ENCODE peak calls at places on chromosomes 4 and X, in four cellular contexts. One of them, this sample, is unnamed.

GRCh38 chr4:158346576-158346975 is 136.3 kb downstream of the TMEM144 start:
- DNase-seq in HT1080: no peak
- DNase-seq in activated T-cell treated with anti-CD3 and anti-CD28 coated beads for 24 hours: no peak
- DNase-seq in C1 segment of cervical spinal cord: no peak
- DNase-seq in this sample: no peak

GRCh38 chrX:108664701-108665100 is 71.7 kb downstream of the IRS4 start:
- DNase-seq in HT1080: no peak
- DNase-seq in activated T-cell treated with anti-CD3 and anti-CD28 coated beads for 24 hours: no peak
- DNase-seq in C1 segment of cervical spinal cord: no peak
- DNase-seq in this sample: no peak

GRCh38 chr4:89134775-89135319 is 23.5 kb downstream of the TIGD2 start:
- DNase-seq in activated T-cell treated with anti-CD3 and anti-CD28 coated beads for 24 hours: no peak
- DNase-seq in C1 segment of cervical spinal cord: no peak
- DNase-seq in HT1080: no peak
- DNase-seq in this sample: peak; percentile 77

GRCh38 chr4:26139310-26139924 is 181.4 kb upstream of the RBPJ start:
- DNase-seq in activated T-cell treated with anti-CD3 and anti-CD28 coated beads for 24 hours: no peak
- DNase-seq in C1 segment of cervical spinal cord: no peak
- DNase-seq in HT1080: no peak
- DNase-seq in this sample: no peak

GRCh38 chr4:17029964-17030363 is 131.5 kb upstream of the LDB2 start:
- DNase-seq in HT1080: no peak
- DNase-seq in C1 segment of cervical spinal cord: no peak
- DNase-seq in activated T-cell treated with anti-CD3 and anti-CD28 coated beads for 24 hours: no peak
- DNase-seq in this sample: no peak

GRCh38 chr4:76197971-76198410 is 15.6 kb downstream of the SCARB2 start:
- DNase-seq in HT1080: no peak
- DNase-seq in activated T-cell treated with anti-CD3 and anti-CD28 coated beads for 24 hours: no peak
- DNase-seq in C1 segment of cervical spinal cord: peak; percentile 63
- DNase-seq in this sample: no peak

GRCh38 chr4:176753049-176753448 is 39.7 kb downstream of the VEGFC start:
- DNase-seq in C1 segment of cervical spinal cord: no peak
- DNase-seq in HT1080: peak; percentile 46
- DNase-seq in activated T-cell treated with anti-CD3 and anti-CD28 coated beads for 24 hours: no peak
- DNase-seq in this sample: peak; percentile 3

GRCh38 chrX:46922601-46923000 is 10.4 kb downstream of the JADE3 start:
- DNase-seq in activated T-cell treated with anti-CD3 and anti-CD28 coated beads for 24 hours: no peak
- DNase-seq in HT1080: no peak
- DNase-seq in C1 segment of cervical spinal cord: no peak
- DNase-seq in this sample: no peak

GRCh38 chr4:33878710-33879109 is 2365.6 kb downstream of the ARAP2 start:
- DNase-seq in HT1080: no peak
- DNase-seq in C1 segment of cervical spinal cord: no peak
- DNase-seq in activated T-cell treated with anti-CD3 and anti-CD28 coated beads for 24 hours: no peak
- DNase-seq in this sample: no peak

GRCh38 chr4:109414938-109415337 is 18.7 kb upstream of the SEC24B start:
- DNase-seq in activated T-cell treated with anti-CD3 and anti-CD28 coated beads for 24 hours: no peak
- DNase-seq in HT1080: no peak
- DNase-seq in C1 segment of cervical spinal cord: no peak
- DNase-seq in this sample: peak; percentile 29

GRCh38 chr4:99642725-99643489 is 14.7 kb downstream of the C4orf54 start:
- DNase-seq in C1 segment of cervical spinal cord: no peak
- DNase-seq in HT1080: no peak
- DNase-seq in activated T-cell treated with anti-CD3 and anti-CD28 coated beads for 24 hours: no peak
- DNase-seq in this sample: no peak

GRCh38 chr4:74112399-74113090 is 13.6 kb upstream of the CXCL2 start:
- DNase-seq in C1 segment of cervical spinal cord: no peak
- DNase-seq in HT1080: no peak
- DNase-seq in activated T-cell treated with anti-CD3 and anti-CD28 coated beads for 24 hours: no peak
- DNase-seq in this sample: no peak

GRCh38 chr4:22754091-22754490 is 61.4 kb downstream of the GBA3 start:
- DNase-seq in activated T-cell treated with anti-CD3 and anti-CD28 coated beads for 24 hours: no peak
- DNase-seq in C1 segment of cervical spinal cord: no peak
- DNase-seq in HT1080: no peak
- DNase-seq in this sample: no peak

GRCh38 chrX:7093305-7093704 is 54.2 kb upstream of the STS start:
- DNase-seq in C1 segment of cervical spinal cord: no peak
- DNase-seq in activated T-cell treated with anti-CD3 and anti-CD28 coated beads for 24 hours: no peak
- DNase-seq in HT1080: no peak
- DNase-seq in this sample: no peak

GRCh38 chr4:184983660-184984356 is 34.5 kb upstream of the HELT start:
- DNase-seq in HT1080: peak; percentile 38
- DNase-seq in activated T-cell treated with anti-CD3 and anti-CD28 coated beads for 24 hours: peak; percentile 52
- DNase-seq in C1 segment of cervical spinal cord: peak; percentile 8
- DNase-seq in this sample: no peak

GRCh38 chr4:141636077-141636770 is at the start of gene IL15:
- DNase-seq in C1 segment of cervical spinal cord: no peak
- DNase-seq in HT1080: peak; percentile 69
- DNase-seq in activated T-cell treated with anti-CD3 and anti-CD28 coated beads for 24 hours: peak; percentile 55
- DNase-seq in this sample: no peak

GRCh38 chrX:103253608-103254007 is 1.3 kb downstream of the TCEAL8 start:
- DNase-seq in activated T-cell treated with anti-CD3 and anti-CD28 coated beads for 24 hours: no peak
- DNase-seq in HT1080: no peak
- DNase-seq in C1 segment of cervical spinal cord: no peak
- DNase-seq in this sample: no peak

GRCh38 chr4:173752610-173753009 is 222.6 kb upstream of the HAND2 start:
- DNase-seq in C1 segment of cervical spinal cord: no peak
- DNase-seq in activated T-cell treated with anti-CD3 and anti-CD28 coated beads for 24 hours: no peak
- DNase-seq in HT1080: peak; percentile 39
- DNase-seq in this sample: no peak

GRCh38 chrX:69305333-69306062 is 140.2 kb upstream of the PJA1 start:
- DNase-seq in HT1080: no peak
- DNase-seq in C1 segment of cervical spinal cord: no peak
- DNase-seq in activated T-cell treated with anti-CD3 and anti-CD28 coated beads for 24 hours: no peak
- DNase-seq in this sample: no peak

GRCh38 chr4:123064390-123064789 is 142.0 kb upstream of the NUDT6 start:
- DNase-seq in C1 segment of cervical spinal cord: no peak
- DNase-seq in HT1080: peak; percentile 22
- DNase-seq in activated T-cell treated with anti-CD3 and anti-CD28 coated beads for 24 hours: no peak
- DNase-seq in this sample: peak; percentile 48

GRCh38 chr4:88002786-88003185 is 4.6 kb upstream of the PKD2 start:
- DNase-seq in HT1080: no peak
- DNase-seq in activated T-cell treated with anti-CD3 and anti-CD28 coated beads for 24 hours: no peak
- DNase-seq in C1 segment of cervical spinal cord: no peak
- DNase-seq in this sample: peak; percentile 23

This sample was measured in NCI-H226.